ENCODE peak calls at places on chromosomes 6 and 20, in nine cellular contexts. I is activated T-helper 9 cell treated with anti-CD3 and anti-CD28 coated beads, Interleukin-2, amount 50 U/mL, for 16 hours; B is NCI-H1436; Q is globus pallidus; G is foreskin melanocyte; D is posterior vena cava; W is endothelial cell; L is endothelial cell of umbilical vein; P is IMR-90. E is an unnamed sample.

GRCh38 chr6:129342243-129342642 is 367.7 kb downstream of the ARHGAP18 start:
- DNase-seq in I (no peak), B (no peak), Q (no peak), G (no peak), D (no peak), W (no peak), L (no peak), P (peak), E (no peak)

GRCh38 chr6:17454316-17455005 is 61.1 kb downstream of the CAP2 start:
- DNase-seq in I (no peak), B (no peak), Q (no peak), G (no peak), D (no peak), W (no peak), L (no peak), P (peak), E (no peak)

GRCh38 chr6:122903266-122903915 is 92.6 kb upstream of the CLVS2 start:
- DNase-seq in I (no peak), B (no peak), Q (no peak), G (no peak), D (no peak), W (no peak), L (no peak), P (no peak), E (no peak)

GRCh38 chr6:138240476-138241245 is 22.4 kb upstream of the PBOV1 start:
- DNase-seq in I (no peak), B (no peak), Q (no peak), G (no peak), D (no peak), W (no peak), L (no peak), P (no peak), E (no peak)

GRCh38 chr6:44661221-44661609 is 273.7 kb downstream of the CDC5L start:
- DNase-seq in I (no peak), B (no peak), Q (no peak), G (no peak), D (no peak), W (no peak), L (no peak), P (no peak), E (no peak)

GRCh38 chr6:27472182-27472616 is 706 bp downstream of the ZNF184 start:
- DNase-seq in I (peak), B (peak), Q (peak), G (peak), D (peak), W (peak), L (peak), P (peak), E (peak)

GRCh38 chr6:21634582-21634981 is 41.0 kb downstream of the SOX4 start:
- DNase-seq in I (no peak), B (no peak), Q (no peak), G (peak), D (no peak), W (no peak), L (peak), P (peak), E (no peak)

GRCh38 chr6:116271309-116271708 is 8.4 kb downstream of the TSPYL1 start:
- DNase-seq in I (no peak), B (no peak), Q (no peak), G (no peak), D (no peak), W (no peak), L (no peak), P (no peak), E (no peak)

GRCh38 chr6:16761469-16762264 is 407 bp upstream of the ATXN1 start:
- DNase-seq in I (peak), B (peak), Q (peak), G (peak), D (peak), W (peak), L (peak), P (peak), E (peak)

GRCh38 chr20:13418263-13419229 is 197.5 kb downstream of the ISM1 start:
- DNase-seq in I (no peak), B (no peak), Q (no peak), G (no peak), D (no peak), W (no peak), L (no peak), P (no peak), E (no peak)

GRCh38 chr20:4120921-4121321 is 105.6 kb upstream of the RNF24 start:
- DNase-seq in I (no peak), B (no peak), Q (no peak), G (no peak), D (no peak), W (no peak), L (peak), P (no peak), E (no peak)

GRCh38 chr20:24491043-24491756 is 21.8 kb downstream of the SYNDIG1 start:
- DNase-seq in I (no peak), B (no peak), Q (no peak), G (no peak), D (no peak), W (no peak), L (no peak), P (no peak), E (no peak)

GRCh38 chr6:32406197-32406596 is 784 bp downstream of the BTNL2 start:
- DNase-seq in I (no peak), B (no peak), Q (no peak), G (no peak), D (no peak), W (no peak), L (no peak), P (no peak), E (no peak)

GRCh38 chr6:87909849-87910248 is 137.8 kb upstream of the SPACA1 start:
- DNase-seq in I (no peak), B (no peak), Q (no peak), G (no peak), D (no peak), W (no peak), L (peak), P (peak), E (no peak)

GRCh38 chr6:72819609-72820008 is 197.7 kb downstream of the KCNQ5 start:
- DNase-seq in I (no peak), B (no peak), Q (no peak), G (no peak), D (no peak), W (no peak), L (no peak), P (no peak), E (no peak)

GRCh38 chr6:136751991-136752390 is 40.3 kb downstream of the MAP3K5 start:
- DNase-seq in I (no peak), B (no peak), Q (no peak), G (no peak), D (no peak), W (no peak), L (no peak), P (no peak), E (no peak)

GRCh38 chr6:7851780-7852179 is 58.8 kb downstream of the TXNDC5 start:
- DNase-seq in I (no peak), B (no peak), Q (no peak), G (no peak), D (no peak), W (no peak), L (no peak), P (no peak), E (no peak)

GRCh38 chr6:11824986-11825385 is 46.4 kb upstream of the ADTRP start:
- DNase-seq in I (no peak), B (no peak), Q (no peak), G (no peak), D (no peak), W (no peak), L (no peak), P (peak), E (no peak)